ENCODE peak calls at places on chromosomes 3 and 15, in four cellular contexts. X is HFFc6, H is HCEC 1CT, T is astrocyte of the spinal cord. N is an unnamed sample.

GRCh38 chr15:38707802-38708671 is 143.4 kb upstream of the RASGRP1 start:
- DNase-seq in X (peak; percentile 71), T (peak; percentile 76), H (peak; percentile 45), N (peak; percentile 36)

GRCh38 chr15:94225616-94226015 is 5.7 kb upstream of the MCTP2 start:
- DNase-seq in T (no peak), H (no peak), X (peak; percentile 47), N (no peak)

GRCh38 chr3:143525408-143525807 is 322.9 kb downstream of the SLC9A9 start:
- DNase-seq in H (peak; percentile 94), T (peak; percentile 68), X (no peak), N (no peak)

GRCh38 chr3:150348500-150348899 is 59.6 kb upstream of the TSC22D2 start:
- DNase-seq in X (peak; percentile 80), H (peak; percentile 92), T (peak; percentile 84), N (no peak)

GRCh38 chr15:55186331-55186730 is 10.4 kb downstream of the RSL24D1 start:
- DNase-seq in H (no peak), T (no peak), X (no peak), N (no peak)

GRCh38 chr3:72960812-72961518 is 35.6 kb upstream of the PPP4R2 start:
- DNase-seq in T (no peak), H (peak; percentile 40), X (peak; percentile 61), N (no peak)

GRCh38 chr3:184354121-184354728 is 7.2 kb downstream of the CLCN2 start:
- DNase-seq in H (no peak), T (no peak), X (no peak), N (peak; percentile 74)

GRCh38 chr15:74995779-74996765 is 709 bp downstream of the SCAMP5 start:
- DNase-seq in H (no peak), T (no peak), X (no peak), N (peak; percentile 59)

GRCh38 chr3:152466784-152467183 is 198.1 kb downstream of the MBNL1 start:
- DNase-seq in T (peak; percentile 50), X (peak; percentile 65), H (peak; percentile 81), N (no peak)

GRCh38 chr15:73959012-73959581 is 32.8 kb downstream of the LOXL1 start:
- DNase-seq in H (no peak), X (no peak), T (no peak), N (no peak)

GRCh38 chr15:82108489-82109078 is 62.8 kb upstream of the MEX3B start:
- DNase-seq in X (peak; percentile 39), H (peak; percentile 33), T (peak; percentile 59), N (peak; percentile 92)

GRCh38 chr3:73674280-73674679 is 49.5 kb upstream of the PDZRN3 start:
- DNase-seq in T (peak; percentile 86), H (no peak), X (no peak), N (no peak)

GRCh38 chr3:65342084-65342683 is 654.4 kb upstream of the ADAMTS9 start:
- DNase-seq in X (peak; percentile 14), H (peak; percentile 39), T (peak; percentile 36), N (peak; percentile 87)

GRCh38 chr3:79810101-79810500 is 42.3 kb upstream of the ROBO1 start:
- DNase-seq in X (no peak), T (no peak), H (no peak), N (no peak)

GRCh38 chr3:18344306-18345014 is 80.7 kb downstream of the SATB1 start:
- DNase-seq in T (no peak), X (no peak), H (no peak), N (no peak)

GRCh38 chr3:147392083-147392916 is 14.0 kb downstream of the ZIC4 start:
- DNase-seq in X (peak; percentile 64), T (peak; percentile 89), H (peak; percentile 72), N (peak; percentile 89)

GRCh38 chr15:96619171-96619570 is 288.7 kb downstream of the NR2F2 start:
- DNase-seq in T (no peak), X (no peak), H (no peak), N (no peak)

GRCh38 chr3:197031315-197032285 is 2.0 kb upstream of the MELTF start:
- DNase-seq in X (peak; percentile 99), T (peak; percentile 93), H (peak; percentile 84), N (no peak)

GRCh38 chr3:165669502-165669901 is 167.7 kb downstream of the BCHE start:
- DNase-seq in X (no peak), T (peak; percentile 48), H (peak; percentile 72), N (no peak)

GRCh38 chr3:184752361-184752760 is 40.5 kb upstream of the MAGEF1 start:
- DNase-seq in X (no peak), T (no peak), H (no peak), N (no peak)

GRCh38 chr3:13083898-13084297 is 10.7 kb upstream of the IQSEC1 start:
- DNase-seq in H (no peak), T (no peak), X (no peak), N (no peak)

GRCh38 chr15:92650256-92650655 is 5.3 kb downstream of the FAM174B start:
- DNase-seq in T (peak; percentile 32), H (no peak), X (no peak), N (no peak)

GRCh38 chr3:17116007-17116659 is 231.4 kb downstream of the PLCL2 start:
- DNase-seq in T (no peak), H (no peak), X (no peak), N (no peak)

GRCh38 chr3:123347691-123348264 is 101.1 kb downstream of the ADCY5 start:
- DNase-seq in X (no peak), H (no peak), T (no peak), N (no peak)

GRCh38 chr3:125123906-125124305 is 68.1 kb upstream of the HEG1 start:
- DNase-seq in X (peak; percentile 75), H (peak; percentile 44), T (peak; percentile 77), N (no peak)

GRCh38 chr3:42855547-42856380 is 19.9 kb downstream of the CYP8B1 start:
- DNase-seq in X (no peak), T (no peak), H (no peak), N (no peak)

GRCh38 chr3:12962292-12962691 is 110.9 kb downstream of the IQSEC1 start:
- DNase-seq in T (no peak), X (no peak), H (no peak), N (no peak)

GRCh38 chr3:59660852-59661624 is 611.2 kb upstream of the CFAP20DC start:
- DNase-seq in H (peak; percentile 18), X (no peak), T (no peak), N (no peak)

GRCh38 chr3:57731311-57731710 is 24.8 kb upstream of the SLMAP start:
- DNase-seq in H (no peak), T (no peak), X (peak; percentile 3), N (no peak)

GRCh38 chr3:102238362-102238761 is 196.5 kb upstream of the ZPLD1 start:
- DNase-seq in X (no peak), T (no peak), H (no peak), N (no peak)

GRCh38 chr3:49021813-49022720 is at the start of gene NDUFAF3:
- DNase-seq in T (peak; percentile 95), X (peak; percentile 91), H (peak; percentile 87), N (peak; percentile 97)

GRCh38 chr3:37627951-37628620 is 233.6 kb upstream of the CTDSPL start:
- DNase-seq in X (no peak), T (no peak), H (no peak), N (no peak)

GRCh38 chr3:194573680-194574437 is 59.4 kb downstream of the TMEM44 start:
- DNase-seq in T (no peak), H (peak; percentile 55), X (no peak), N (peak; percentile 40)

GRCh38 chr3:104879919-104880318 is 486.8 kb upstream of the ALCAM start:
- DNase-seq in X (no peak), T (peak; percentile 68), H (peak; percentile 49), N (no peak)

GRCh38 chr15:26974120-26974780 is 3.3 kb downstream of the GABRG3 start:
- DNase-seq in T (peak; percentile 32), H (no peak), X (no peak), N (peak; percentile 40)

N was measured in WTC11.